ENCODE peak calls at places on chromosomes 1 and 21, in six cellular contexts. C is upper lobe of right lung, J is GM23338, R is brain microvascular endothelial cell, W is cardiac muscle cell, G is SJSA1. A is an unnamed sample.

GRCh38 chr1:210025870-210026269 is 87.9 kb downstream of the SYT14 start:
- DNase-seq in C (no peak), J (no peak), R (no peak), W (no peak), G (no peak), A (no peak)

GRCh38 chr1:216119600-216119999 is 303.6 kb downstream of the USH2A start:
- DNase-seq in C (no peak), J (peak), R (peak), W (peak), G (peak), A (no peak)

GRCh38 chr1:10916991-10917390 is 95.5 kb upstream of the TARDBP start:
- DNase-seq in C (peak), J (no peak), R (no peak), W (no peak), G (no peak), A (no peak)

GRCh38 chr21:35491920-35492678 is 443.0 kb upstream of the RUNX1 start:
- DNase-seq in C (no peak), J (no peak), R (no peak), W (no peak), G (no peak), A (no peak)

GRCh38 chr1:8523641-8524206 is 205.8 kb downstream of the SLC45A1 start:
- DNase-seq in C (no peak), J (no peak), R (no peak), W (no peak), G (no peak), A (no peak)

GRCh38 chr1:36825226-36825625 is 209.1 kb downstream of the GRIK3 start:
- DNase-seq in C (no peak), J (no peak), R (no peak), W (no peak), G (no peak), A (no peak)

GRCh38 chr1:214213136-214213535 is 67.8 kb upstream of the SMYD2 start:
- DNase-seq in C (no peak), J (no peak), R (peak), W (no peak), G (no peak), A (peak)

GRCh38 chr1:26049531-26050254 is 3.8 kb upstream of the SLC30A2 start:
- DNase-seq in C (no peak), J (no peak), R (no peak), W (no peak), G (no peak), A (no peak)

GRCh38 chr21:41164981-41165650 is 2.8 kb upstream of the BACE2 start:
- DNase-seq in C (no peak), J (no peak), R (no peak), W (no peak), G (no peak), A (no peak)

DNA sequence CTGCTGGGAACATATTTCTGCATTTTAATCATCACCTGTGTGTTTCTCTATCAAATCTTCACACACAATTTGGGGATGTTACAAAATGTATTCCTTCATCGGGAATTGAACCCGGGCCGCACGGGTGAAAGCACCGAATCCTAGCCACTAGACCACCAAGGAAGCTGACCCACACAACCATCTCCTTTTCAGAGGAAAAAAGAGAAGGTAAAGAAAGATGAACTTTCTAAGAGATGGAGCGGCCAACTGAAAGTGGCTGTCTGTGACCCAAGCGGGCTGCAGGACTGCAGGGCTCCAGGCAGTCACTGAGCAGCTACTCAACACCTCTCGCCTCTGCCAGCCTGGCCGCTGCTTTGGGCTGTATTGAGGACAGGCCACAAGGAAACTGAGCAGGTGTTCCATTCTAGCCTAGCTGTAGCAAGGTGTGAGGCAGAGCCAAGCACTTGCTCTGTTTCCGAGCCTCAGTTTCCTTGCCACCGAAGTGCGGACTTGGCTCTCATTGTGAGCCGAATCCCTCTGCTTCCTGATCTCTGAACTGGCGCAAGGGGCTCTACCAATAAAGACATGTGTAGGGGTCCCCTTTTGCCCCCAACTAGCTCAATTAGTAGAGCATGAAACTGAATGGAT is 156.9 kb upstream of the NBPF11 start:
- DNase-seq in C (no peak), J (peak), R (peak), W (no peak), G (no peak), A (no peak)
- H3K4me3 ChIP-seq in C (no peak), J (peak), R (peak), W (no peak), G (no peak), A (no peak)

DNA sequence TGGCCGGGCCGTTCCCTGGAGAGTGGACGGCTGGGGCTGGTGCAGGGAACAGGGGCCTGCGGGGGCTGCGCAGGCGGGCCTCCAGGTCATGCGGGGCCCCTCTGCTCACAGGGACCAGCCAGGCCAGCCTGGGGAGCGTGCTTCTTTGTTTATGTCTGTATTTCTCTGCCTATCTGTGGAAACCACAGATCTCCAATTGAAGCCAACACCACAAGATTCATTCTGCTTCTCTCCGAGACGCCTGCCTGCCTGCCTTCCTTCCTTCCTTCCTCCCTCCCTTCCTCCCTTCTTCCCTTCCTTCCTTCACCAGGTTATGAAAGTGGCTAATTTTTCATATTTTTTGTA is 39.9 kb upstream of the HMGN1 start:
- DNase-seq in C (no peak), J (no peak), R (no peak), W (no peak), G (no peak), A (no peak)
- H3K4me3 ChIP-seq in C (peak), J (peak), R (peak), W (no peak), G (peak), A (peak)

GRCh38 chr1:89998306-89998705 is 3.4 kb downstream of the ZNF326 start:
- DNase-seq in C (no peak), J (no peak), R (no peak), W (no peak), G (no peak), A (no peak)

GRCh38 chr1:89994805-89995594 is at the start of gene ZNF326:
- DNase-seq in C (peak), J (peak), R (peak), W (peak), G (peak), A (peak)

GRCh38 chr1:89994231-89994804 is 592 bp upstream of the ZNF326 start:
- DNase-seq in C (no peak), J (peak), R (no peak), W (no peak), G (no peak), A (no peak)

GRCh38 chr1:89995595-89996397 is 886 bp downstream of the ZNF326 start:
- DNase-seq in C (no peak), J (no peak), R (no peak), W (no peak), G (peak), A (no peak)

GRCh38 chr1:89996415-89997110 is 1.7 kb downstream of the ZNF326 start:
- DNase-seq in C (no peak), J (no peak), R (no peak), W (no peak), G (no peak), A (no peak)
- H3K4me3 ChIP-seq in C (peak), J (peak), R (peak), W (peak), G (peak), A (peak)

GRCh38 chr1:208837242-208837641 is 593.1 kb upstream of the PLXNA2 start:
- DNase-seq in C (no peak), J (no peak), R (no peak), W (no peak), G (no peak), A (no peak)
- H3K4me3 ChIP-seq in C (no peak), J (no peak), R (no peak), W (no peak), G (no peak), A (no peak)

GRCh38 chr1:24586970-24587820 is 31.3 kb downstream of the NCMAP start:
- DNase-seq in C (no peak), J (peak), R (peak), W (peak), G (peak), A (no peak)
- H3K4me3 ChIP-seq in C (no peak), J (no peak), R (no peak), W (no peak), G (no peak), A (no peak)

GRCh38 chr21:26572026-26572425 is 1.1 kb downstream of the CYYR1 start:
- DNase-seq in C (no peak), J (no peak), R (no peak), W (no peak), G (no peak), A (no peak)
- H3K4me3 ChIP-seq in C (peak), J (peak), R (no peak), W (peak), G (peak), A (peak)